ENCODE peak calls at places on chromosomes 1 and 21, in nine cellular contexts. R is activated T-cell treated with anti-CD3 and anti-CD28 coated beads, Interleukin-2, amount 50 U/mL, for 1 hour; H is endodermal cell; D is NCI-H345; P is iris pigment epithelial cell; A is NCI-H1092 treated with DMSO at 0.1 percent for 48 hours; S is HFF-Myc; K is activated naive CD8-positive, alpha-beta T cell treated with anti-CD3 and anti-CD28 coated beads, Interleukin-2, amount 50 U/mL, for 24 hours; C is posterior cingulate gyrus. T is an unnamed sample.

GRCh38 chr1:2628933-2629626 is 3.7 kb downstream of the MMEL1 start:
- DNase-seq in R (peak; percentile 22), H (peak; percentile 70), D (no peak), P (no peak), A (no peak), S (no peak), K (no peak), C (peak; percentile 21), T (no peak)

GRCh38 chr1:177142791-177143382 is 21.6 kb downstream of the ASTN1 start:
- DNase-seq in R (no peak), H (no peak), D (no peak), P (no peak), A (no peak), S (no peak), K (no peak), C (no peak), T (no peak)

GRCh38 chr1:225694151-225694603 is 41.3 kb upstream of the ENAH start:
- DNase-seq in R (no peak), H (no peak), D (no peak), P (peak; percentile 74), A (peak; percentile 6), S (no peak), K (no peak), C (no peak), T (peak; percentile 30)

GRCh38 chr1:26537951-26538352 is 8.4 kb downstream of the RPS6KA1 start:
- DNase-seq in R (no peak), H (peak; percentile 77), D (no peak), P (peak; percentile 72), A (no peak), S (no peak), K (no peak), C (no peak), T (peak; percentile 47)

GRCh38 chr1:35180776-35181374 is 12.1 kb downstream of the SFPQ start:
- DNase-seq in R (no peak), H (no peak), D (no peak), P (peak; percentile 28), A (no peak), S (no peak), K (no peak), C (no peak), T (no peak)

GRCh38 chr1:36157115-36157903 is 1.3 kb downstream of the MAP7D1 start:
- DNase-seq in R (peak; percentile 21), H (no peak), D (no peak), P (peak; percentile 47), A (no peak), S (no peak), K (no peak), C (no peak), T (no peak)

GRCh38 chr1:230772457-230773395 is 25.5 kb downstream of the CAPN9 start:
- DNase-seq in R (no peak), H (peak; percentile 79), D (no peak), P (peak; percentile 77), A (peak; percentile 9), S (peak; percentile 54), K (no peak), C (peak; percentile 57), T (no peak)

GRCh38 chr1:153929981-153930948 is 7.5 kb upstream of the GATAD2B start:
- DNase-seq in R (no peak), H (no peak), D (no peak), P (no peak), A (no peak), S (no peak), K (no peak), C (no peak), T (no peak)

GRCh38 chr1:168728452-168729404 is at the start of gene DPT:
- DNase-seq in R (no peak), H (no peak), D (no peak), P (no peak), A (no peak), S (peak; percentile 90), K (no peak), C (no peak), T (no peak)

GRCh38 chr1:202938287-202938925 is 11.4 kb upstream of the KLHL12 start:
- DNase-seq in R (no peak), H (no peak), D (no peak), P (no peak), A (peak; percentile 10), S (no peak), K (no peak), C (no peak), T (no peak)

GRCh38 chr21:45041351-45041805 is 33.0 kb upstream of the ADARB1 start:
- DNase-seq in R (no peak), H (no peak), D (no peak), P (peak; percentile 88), A (no peak), S (no peak), K (no peak), C (no peak), T (no peak)

GRCh38 chr1:117561551-117561950 is 44.3 kb upstream of the TENT5C start:
- DNase-seq in R (no peak), H (no peak), D (no peak), P (no peak), A (no peak), S (no peak), K (no peak), C (no peak), T (no peak)

GRCh38 chr1:30379684-30380624 is 343.4 kb downstream of the MATN1 start:
- DNase-seq in R (peak; percentile 28), H (peak; percentile 86), D (peak; percentile 85), P (peak; percentile 61), A (peak; percentile 91), S (peak; percentile 71), K (peak; percentile 48), C (no peak), T (peak; percentile 72)